ENCODE peak calls at places on chromosomes 5 and 9, in six cellular contexts. J is tibial artery; L is H1; F is neural progenitor cell; N is CD8-positive, alpha-beta T cell; I is heart left ventricle. V is an unnamed sample.

GRCh38 chr5:96256795-96257470 is 176.1 kb downstream of the PCSK1 start:
- DNase-seq in J (no peak), L (no peak), F (peak; percentile 39), N (no peak), I (no peak), V (no peak)

GRCh38 chr9:133696036-133696435 is 42.1 kb downstream of the SARDH start:
- DNase-seq in J (no peak), L (no peak), F (no peak), N (no peak), I (no peak), V (no peak)

GRCh38 chr5:120655828-120656435 is 191.8 kb downstream of the PRR16 start:
- DNase-seq in J (no peak), L (peak; percentile 53), F (peak; percentile 66), N (no peak), I (no peak), V (peak; percentile 46)

GRCh38 chr9:121604242-121604641 is 47.2 kb upstream of the DAB2IP start:
- DNase-seq in J (no peak), L (no peak), F (no peak), N (no peak), I (peak; percentile 44), V (no peak)

GRCh38 chr5:173293817-173294672 is 34.2 kb downstream of the STC2 start:
- DNase-seq in J (peak; percentile 84), L (peak; percentile 91), F (peak; percentile 93), N (peak; percentile 51), I (peak; percentile 68), V (peak; percentile 76)

GRCh38 chr9:86751207-86751606 is 196.1 kb downstream of the GAS1 start:
- DNase-seq in J (no peak), L (no peak), F (no peak), N (no peak), I (peak; percentile 40), V (no peak)

GRCh38 chr5:108344103-108344822 is 37.6 kb downstream of the FBXL17 start:
- DNase-seq in J (no peak), L (no peak), F (no peak), N (no peak), I (no peak), V (no peak)

GRCh38 chr9:81861644-81862043 is 66.6 kb upstream of the SPATA31D4 start:
- DNase-seq in J (no peak), L (no peak), F (no peak), N (no peak), I (no peak), V (no peak)

GRCh38 chr5:92850886-92851285 is 730.1 kb downstream of the NR2F1-AS1 start:
- DNase-seq in J (no peak), L (no peak), F (no peak), N (no peak), I (no peak), V (no peak)

GRCh38 chr5:137836997-137837396 is 30.7 kb upstream of the MYOT start:
- DNase-seq in J (no peak), L (no peak), F (no peak), N (no peak), I (peak; percentile 35), V (no peak)

GRCh38 chr5:83433891-83434290 is 37.7 kb upstream of the VCAN start:
- DNase-seq in J (no peak), L (no peak), F (no peak), N (no peak), I (no peak), V (no peak)

GRCh38 chr5:98880151-98880550 is 48.7 kb downstream of the CHD1 start:
- DNase-seq in J (no peak), L (no peak), F (no peak), N (no peak), I (no peak), V (no peak)

GRCh38 chr5:154611341-154611767 is 133.3 kb upstream of the HAND1 start:
- DNase-seq in J (no peak), L (no peak), F (peak; percentile 45), N (no peak), I (no peak), V (no peak)

GRCh38 chr5:154612666-154613065 is 134.6 kb upstream of the HAND1 start:
- DNase-seq in J (no peak), L (no peak), F (no peak), N (no peak), I (no peak), V (no peak)

GRCh38 chr5:154607746-154608145 is 129.7 kb upstream of the HAND1 start:
- DNase-seq in J (peak; percentile 44), L (no peak), F (peak; percentile 38), N (no peak), I (no peak), V (no peak)

GRCh38 chr5:154608531-154609011 is 130.5 kb upstream of the HAND1 start:
- DNase-seq in J (peak; percentile 31), L (peak; percentile 57), F (peak; percentile 57), N (no peak), I (no peak), V (no peak)

DNA sequence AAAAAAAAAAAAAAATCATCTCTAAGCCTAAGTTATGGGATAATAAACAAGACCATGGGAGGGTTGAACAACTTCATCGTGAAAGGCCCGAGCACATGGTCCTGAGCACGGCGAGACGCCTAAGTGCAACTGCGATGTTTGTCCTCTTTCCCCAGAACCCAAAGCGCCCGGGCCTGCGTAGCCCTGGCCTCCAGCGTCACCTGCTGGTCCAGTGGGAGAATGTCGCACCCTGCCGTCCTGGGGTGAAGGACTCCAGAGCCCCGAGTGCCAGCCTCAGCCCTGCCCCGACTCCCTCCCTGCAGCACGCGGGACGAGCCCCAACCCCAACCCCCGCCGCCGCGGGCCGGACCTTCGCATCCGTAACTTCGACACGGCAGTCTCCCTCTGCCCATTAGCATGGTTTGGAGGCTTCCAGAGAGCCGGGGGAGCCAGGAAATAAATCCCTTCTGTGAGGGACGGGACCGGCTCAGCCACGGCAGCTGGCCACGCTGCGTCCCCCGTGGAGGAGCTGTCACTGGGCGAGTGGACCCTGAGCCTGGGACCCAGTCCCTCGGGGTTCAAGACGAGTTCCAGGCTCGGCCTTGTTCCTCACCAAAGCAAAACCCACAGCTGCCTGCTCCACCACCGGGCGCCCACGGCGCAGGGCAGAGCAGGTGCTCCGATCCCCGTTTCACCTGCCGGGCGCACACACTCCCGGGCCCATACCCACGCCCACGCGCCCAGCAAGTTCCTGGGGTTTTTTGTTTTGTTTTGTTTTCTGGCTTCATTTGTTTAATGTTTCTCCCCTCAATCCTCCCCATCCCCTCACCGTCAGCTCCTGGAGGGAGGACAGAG is 132.5 kb upstream of the HAND1 start:
- DNase-seq in J (peak; percentile 69), L (peak; percentile 93), F (peak; percentile 92), N (peak; percentile 21), I (peak; percentile 52), V (peak; percentile 70)
- H3K4me3 ChIP-seq in J (peak overlapping the region; percentile 40), L (peak overlapping the region; percentile 43), F (peak overlapping the region; percentile 48), N (peak overlapping the region; percentile 37), I (peak overlapping the region; percentile 43), V (no peak overlapping the region)

GRCh38 chr9:89748020-89748670 is 143.3 kb downstream of the GADD45G start:
- DNase-seq in J (no peak), L (no peak), F (no peak), N (no peak), I (no peak), V (no peak)
- H3K4me1 ChIP-seq in J (no peaks in the 10 kb centered on the region), L (no peaks in the 10 kb centered on the region), F (peaks cover 13% of the 10 kb centered on the region), N (peaks cover 50% of the 10 kb centered on the region), I (peaks cover 31% of the 10 kb centered on the region), V (no peaks in the 10 kb centered on the region)

GRCh38 chr5:157108961-157109360 is at the start of gene HAVCR2:
- DNase-seq in J (peak; percentile 73), L (no peak), F (no peak), N (peak; percentile 31), I (peak; percentile 24), V (no peak)
- H3K4me3 ChIP-seq in J (peak within 1 kb of the TSS; percentile 17), L (no peak within 1 kb of the TSS), F (no peak within 1 kb of the TSS), N (peak within 1 kb of the TSS; percentile 26), I (peak within 1 kb of the TSS; percentile 11), V (no peak within 1 kb of the TSS)

DNA sequence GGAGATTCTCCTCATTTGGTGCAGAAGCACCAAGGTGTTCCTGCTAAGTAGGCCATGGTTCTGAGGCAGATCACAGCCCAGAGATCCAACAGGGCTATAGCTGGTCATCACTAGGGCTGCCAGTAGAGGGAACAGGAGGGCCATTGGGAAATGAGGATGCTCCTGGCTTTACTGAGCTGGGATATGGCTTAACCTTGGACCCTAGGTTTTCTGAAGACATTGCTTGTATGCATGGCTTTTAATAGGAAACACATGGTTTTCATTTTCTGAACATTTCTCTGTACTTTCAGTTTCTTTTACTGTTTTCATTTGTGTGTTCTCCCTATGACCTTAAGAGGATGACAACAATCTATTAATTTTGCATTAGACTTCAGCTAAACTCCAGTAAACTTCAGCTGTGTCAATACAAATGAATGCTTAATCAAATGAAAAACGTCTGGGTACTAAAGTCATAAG is at the start of gene IFNW1:
- DNase-seq in J (no peak), L (no peak), F (no peak), N (no peak), I (no peak), V (no peak)
- H3K4me1 ChIP-seq in J (no peaks in the 10 kb centered on the region), L (no peaks in the 10 kb centered on the region), F (no peaks in the 10 kb centered on the region), N (no peaks in the 10 kb centered on the region), I (no peaks in the 10 kb centered on the region), V (no peaks in the 10 kb centered on the region)

GRCh38 chr9:34994429-34995287 is 5.1 kb downstream of the DNAJB5 start:
- DNase-seq in J (no peak), L (peak; percentile 71), F (peak; percentile 66), N (no peak), I (peak; percentile 41), V (peak; percentile 37)
- H3K4me3 ChIP-seq in J (peak overlapping the region; percentile 30), L (no peak overlapping the region), F (no peak overlapping the region), N (no peak overlapping the region), I (peak overlapping the region; percentile 24), V (no peak overlapping the region)

GRCh38 chr9:94799578-94800264 is 73.2 kb downstream of the AOPEP start:
- DNase-seq in J (no peak), L (no peak), F (no peak), N (no peak), I (no peak), V (no peak)

GRCh38 chr9:94800424-94801117 is 74.1 kb downstream of the AOPEP start:
- DNase-seq in J (no peak), L (no peak), F (no peak), N (no peak), I (no peak), V (no peak)

GRCh38 chr9:94796687-94797086 is 70.2 kb downstream of the AOPEP start:
- DNase-seq in J (no peak), L (no peak), F (no peak), N (no peak), I (no peak), V (no peak)

GRCh38 chr9:94798668-94799067 is 72.2 kb downstream of the AOPEP start:
- DNase-seq in J (no peak), L (no peak), F (no peak), N (no peak), I (no peak), V (no peak)

GRCh38 chr9:94798201-94798600 is 71.7 kb downstream of the AOPEP start:
- DNase-seq in J (no peak), L (no peak), F (no peak), N (no peak), I (no peak), V (no peak)
- H3K4me1 ChIP-seq in J (peaks cover 79% of the 10 kb centered on the region), L (no peaks in the 10 kb centered on the region), F (no peaks in the 10 kb centered on the region), N (no peaks in the 10 kb centered on the region), I (peaks cover 24% of the 10 kb centered on the region), V (peaks cover 2% of the 10 kb centered on the region)

GRCh38 chr5:67520161-67520886 is 323.7 kb upstream of the CD180 start:
- DNase-seq in J (no peak), L (no peak), F (no peak), N (no peak), I (no peak), V (no peak)
- H3K4me3 ChIP-seq in J (no peak overlapping the region), L (no peak overlapping the region), F (no peak overlapping the region), N (no peak overlapping the region), I (no peak overlapping the region), V (no peak overlapping the region)

GRCh38 chr5:124734574-124735168 is 11.8 kb downstream of the ZNF608 start:
- DNase-seq in J (no peak), L (no peak), F (no peak), N (no peak), I (no peak), V (no peak)
- H3K4me1 ChIP-seq in J (peaks cover 13% of the 10 kb centered on the region), L (peaks cover 16% of the 10 kb centered on the region), F (peaks cover 96% of the 10 kb centered on the region), N (no peaks in the 10 kb centered on the region), I (peaks cover 43% of the 10 kb centered on the region), V (peaks cover 65% of the 10 kb centered on the region)